ENCODE peak calls at places on chromosomes 7 and 10, in four cellular contexts. One of them, this sample, is unnamed.

GRCh38 chr7:131302876-131303707 is 24.6 kb upstream of the MKLN1 start:
- DNase-seq in T-cell: no peak
- DNase-seq in EH: peak; percentile 32
- DNase-seq in ascending aorta: no peak
- DNase-seq in this sample: no peak

GRCh38 chr10:128568491-128568890 is 442.3 kb upstream of the MKI67 start:
- DNase-seq in T-cell: no peak
- DNase-seq in EH: no peak
- DNase-seq in ascending aorta: no peak
- DNase-seq in this sample: no peak

GRCh38 chr7:39186131-39186530 is 208.4 kb downstream of the POU6F2 start:
- DNase-seq in T-cell: no peak
- DNase-seq in EH: no peak
- DNase-seq in ascending aorta: no peak
- DNase-seq in this sample: no peak

GRCh38 chr10:127411062-127411461 is 138.0 kb upstream of the NPS start:
- DNase-seq in T-cell: no peak
- DNase-seq in EH: no peak
- DNase-seq in ascending aorta: no peak
- DNase-seq in this sample: no peak

GRCh38 chr10:112951349-112952281 is 1.6 kb downstream of the TCF7L2 start:
- DNase-seq in T-cell: peak; percentile 18
- DNase-seq in EH: peak; percentile 88
- DNase-seq in ascending aorta: no peak
- DNase-seq in this sample: peak; percentile 11

GRCh38 chr10:154348-154747 is 19.1 kb downstream of the ZMYND11 start:
- DNase-seq in T-cell: no peak
- DNase-seq in EH: peak; percentile 24
- DNase-seq in ascending aorta: no peak
- DNase-seq in this sample: no peak

GRCh38 chr10:22320591-22321155 is at the start of gene BMI1:
- DNase-seq in T-cell: no peak
- DNase-seq in EH: peak; percentile 80
- DNase-seq in ascending aorta: no peak
- DNase-seq in this sample: no peak

GRCh38 chr10:88848499-88848898 is 3.1 kb downstream of the ANKRD22 start:
- DNase-seq in T-cell: no peak
- DNase-seq in EH: peak; percentile 83
- DNase-seq in ascending aorta: no peak
- DNase-seq in this sample: peak; percentile 43

GRCh38 chr10:78343266-78343665 is 309.6 kb downstream of the RPS24 start:
- DNase-seq in T-cell: no peak
- DNase-seq in EH: no peak
- DNase-seq in ascending aorta: no peak
- DNase-seq in this sample: no peak

GRCh38 chr10:3866347-3866746 is 81.3 kb upstream of the KLF6 start:
- DNase-seq in T-cell: no peak
- DNase-seq in EH: no peak
- DNase-seq in ascending aorta: no peak
- DNase-seq in this sample: no peak

GRCh38 chr10:80528901-80529300 is 8.8 kb upstream of the SH2D4B start:
- DNase-seq in T-cell: no peak
- DNase-seq in EH: no peak
- DNase-seq in ascending aorta: no peak
- DNase-seq in this sample: no peak

GRCh38 chr10:3225589-3225988 is 53.0 kb upstream of the PITRM1 start:
- DNase-seq in T-cell: no peak
- DNase-seq in EH: peak; percentile 87
- DNase-seq in ascending aorta: no peak
- DNase-seq in this sample: no peak

GRCh38 chr7:69129524-69129923 is 468.8 kb upstream of the AUTS2 start:
- DNase-seq in T-cell: no peak
- DNase-seq in EH: no peak
- DNase-seq in ascending aorta: no peak
- DNase-seq in this sample: no peak

GRCh38 chr10:104273291-104273690 is 4.3 kb downstream of the GSTO2 start:
- DNase-seq in T-cell: no peak
- DNase-seq in EH: peak; percentile 81
- DNase-seq in ascending aorta: no peak
- DNase-seq in this sample: no peak

GRCh38 chr10:63264852-63265617 is 131.9 kb downstream of the NRBF2 start:
- DNase-seq in T-cell: peak; percentile 5
- DNase-seq in EH: peak; percentile 59
- DNase-seq in ascending aorta: no peak
- DNase-seq in this sample: peak; percentile 30

This sample was measured in CD4-positive, CD25-positive, alpha-beta regulatory T cell.